ENCODE peak calls at places on chromosome 15, in four cellular contexts. S is A549, P is HepG2, U is K562. D is an unnamed sample.

GRCh38 chr15:68700395-68701123 is 120.1 kb downstream of the ANP32A start:
- DNase-seq in S (no peak), P (no peak), U (no peak), D (peak)

GRCh38 chr15:87672309-87672897 is 584.1 kb downstream of the NTRK3 start:
- DNase-seq in S (peak), P (no peak), U (peak), D (peak)

GRCh38 chr15:92904832-92905640 is 4.9 kb downstream of the CHD2 start:
- DNase-seq in S (peak), P (no peak), U (no peak), D (no peak)

GRCh38 chr15:52368402-52368801 is 72.8 kb upstream of the MYO5C start:
- DNase-seq in S (no peak), P (no peak), U (no peak), D (no peak)

GRCh38 chr15:85773249-85773648 is 21.5 kb downstream of the KLHL25 start:
- DNase-seq in S (no peak), P (no peak), U (no peak), D (no peak)

GRCh38 chr15:44676676-44677075 is 13.2 kb upstream of the SPG11 start:
- DNase-seq in S (no peak), P (no peak), U (no peak), D (no peak)

GRCh38 chr15:41334293-41335120 is 1.8 kb downstream of the NUSAP1 start:
- DNase-seq in S (peak), P (no peak), U (peak), D (no peak)

GRCh38 chr15:98946301-98947255 is 61.0 kb downstream of the PGPEP1L start:
- DNase-seq in S (no peak), P (no peak), U (no peak), D (no peak)

GRCh38 chr15:25178835-25179672 is 224.3 kb downstream of the SNRPN start:
- DNase-seq in S (no peak), P (no peak), U (no peak), D (peak)

GRCh38 chr15:81548350-81549116 is 174.5 kb upstream of the TMC3 start:
- DNase-seq in S (no peak), P (no peak), U (no peak), D (no peak)

GRCh38 chr15:99568548-99569352 is 3.0 kb downstream of the MEF2A start:
- DNase-seq in S (no peak), P (no peak), U (peak), D (no peak)

GRCh38 chr15:101107625-101108457 is 144.0 kb downstream of the CHSY1 start:
- DNase-seq in S (no peak), P (no peak), U (peak), D (no peak)

GRCh38 chr15:72785452-72786243 is 2.1 kb upstream of the ADPGK start:
- DNase-seq in S (no peak), P (no peak), U (no peak), D (no peak)

GRCh38 chr15:63482874-63483323 is 21.5 kb upstream of the USP3 start:
- DNase-seq in S (peak), P (no peak), U (no peak), D (no peak)

GRCh38 chr15:30885814-30886213 is 17.9 kb upstream of the FAN1 start:
- DNase-seq in S (no peak), P (peak), U (peak), D (peak)

GRCh38 chr15:90106522-90107117 is 4.4 kb upstream of the IDH2 start:
- DNase-seq in S (peak), P (no peak), U (peak), D (no peak)

GRCh38 chr15:74417670-74418069 is 16.1 kb downstream of the SEMA7A start:
- DNase-seq in S (no peak), P (no peak), U (no peak), D (no peak)

GRCh38 chr15:80659375-80659774 is 35.7 kb upstream of the ABHD17C start:
- DNase-seq in S (no peak), P (no peak), U (no peak), D (no peak)

GRCh38 chr15:77029166-77030041 is 34.5 kb downstream of the PSTPIP1 start:
- DNase-seq in S (no peak), P (no peak), U (peak), D (peak)

GRCh38 chr15:43748376-43748775 is 2.1 kb downstream of the PDIA3 start:
- DNase-seq in S (no peak), P (no peak), U (peak), D (no peak)

GRCh38 chr15:83030021-83030420 is 18.6 kb upstream of the C15orf40 start:
- DNase-seq in S (no peak), P (no peak), U (no peak), D (no peak)

GRCh38 chr15:40002295-40002694 is 36.7 kb downstream of the SRP14 start:
- DNase-seq in S (peak), P (peak), U (no peak), D (no peak)

GRCh38 chr15:67433495-67434099 is 87.3 kb upstream of the C15orf61 start:
- DNase-seq in S (peak), P (peak), U (peak), D (peak)

GRCh38 chr15:90101130-90101968 is 919 bp downstream of the IDH2 start:
- DNase-seq in S (no peak), P (no peak), U (peak), D (no peak)

GRCh38 chr15:64144565-64145281 is 6.8 kb upstream of the SNX22 start:
- DNase-seq in S (no peak), P (no peak), U (peak), D (no peak)

GRCh38 chr15:65981837-65982696 is 112.8 kb downstream of the RAB11A start:
- DNase-seq in S (no peak), P (peak), U (peak), D (peak)

GRCh38 chr15:20646529-20647142 is 105.0 kb upstream of the GOLGA6L6 start:
- DNase-seq in S (no peak), P (no peak), U (no peak), D (no peak)

GRCh38 chr15:74783072-74783807 is 1.4 kb downstream of the CSK start:
- DNase-seq in S (no peak), P (no peak), U (peak), D (no peak)

GRCh38 chr15:68541743-68542142 is 37.0 kb upstream of the CORO2B start:
- DNase-seq in S (no peak), P (no peak), U (no peak), D (no peak)

GRCh38 chr15:101020945-101021344 is 101.8 kb downstream of the LRRK1 start:
- DNase-seq in S (no peak), P (no peak), U (no peak), D (no peak)

GRCh38 chr15:92618121-92618520 is 37.5 kb downstream of the FAM174B start:
- DNase-seq in S (no peak), P (no peak), U (no peak), D (no peak)

GRCh38 chr15:73394782-73395181 is 26.0 kb upstream of the HCN4 start:
- DNase-seq in S (no peak), P (no peak), U (no peak), D (no peak)

GRCh38 chr15:67924359-67924974 is 84.6 kb upstream of the RNU6-1 start:
- DNase-seq in S (no peak), P (no peak), U (peak), D (no peak)

GRCh38 chr15:51499379-51499976 is 123.1 kb downstream of the DMXL2 start:
- DNase-seq in S (peak), P (peak), U (peak), D (no peak)

GRCh38 chr15:86863226-86863915 is 783.7 kb downstream of the AGBL1 start:
- DNase-seq in S (no peak), P (no peak), U (no peak), D (no peak)

GRCh38 chr15:81279621-81280051 is 44.3 kb downstream of the STARD5 start:
- DNase-seq in S (no peak), P (no peak), U (no peak), D (no peak)

GRCh38 chr15:29457729-29458128 is 188.1 kb upstream of the NSMCE3 start:
- DNase-seq in S (no peak), P (no peak), U (no peak), D (no peak)

GRCh38 chr15:39124925-39125625 is 455.8 kb upstream of the THBS1 start:
- DNase-seq in S (no peak), P (no peak), U (no peak), D (no peak)

GRCh38 chr15:80569656-80570055 is 125.5 kb upstream of the ABHD17C start:
- DNase-seq in S (no peak), P (no peak), U (no peak), D (no peak)

GRCh38 chr15:78087944-78088772 is 4.2 kb upstream of the SH2D7 start:
- DNase-seq in S (no peak), P (no peak), U (no peak), D (no peak)

GRCh38 chr15:95716708-95717107 is 613.8 kb upstream of the NR2F2 start:
- DNase-seq in S (no peak), P (no peak), U (no peak), D (no peak)
- TF ChIP-seq HMGXB4 in S (no peak), P (no peak), U (no peak), D (no peak)

GRCh38 chr15:38072507-38073277 is 138.3 kb downstream of the TMCO5A start:
- DNase-seq in S (peak), P (peak), U (peak), D (peak)
- TF ChIP-seq CTCF in S (peak), P (peak), U (peak), D (no peak)

DNA sequence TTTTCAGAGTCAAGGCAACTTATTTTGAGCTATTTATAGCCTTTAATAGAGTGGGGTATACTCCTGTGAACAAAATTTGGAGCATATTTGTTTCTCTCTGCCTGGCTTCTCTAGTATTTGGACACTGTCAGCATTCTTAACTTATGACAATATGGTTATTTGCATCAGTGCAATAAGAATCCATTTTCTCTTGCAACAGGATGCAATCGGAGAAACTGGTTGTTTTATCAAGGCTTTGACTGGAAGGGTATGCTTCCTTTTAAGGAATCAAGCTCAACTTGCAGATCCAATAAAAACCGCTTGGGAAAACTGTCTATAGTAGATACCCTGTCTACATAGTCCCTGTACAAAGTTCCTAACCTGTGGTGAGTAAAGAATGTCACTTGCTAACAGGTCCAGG is 106.7 kb downstream of the DPH6 start:
- DNase-seq in S (no peak), P (no peak), U (no peak), D (no peak)
- TF ChIP-seq HMGXB4 in S (no peak), P (no peak), U (no peak), D (no peak)

GRCh38 chr15:60591491-60592385 is 112.8 kb upstream of the ICE2 start:
- DNase-seq in S (peak), P (no peak), U (no peak), D (peak)
- TF ChIP-seq CTCF in S (no peak), P (no peak), U (no peak), D (no peak)

DNA sequence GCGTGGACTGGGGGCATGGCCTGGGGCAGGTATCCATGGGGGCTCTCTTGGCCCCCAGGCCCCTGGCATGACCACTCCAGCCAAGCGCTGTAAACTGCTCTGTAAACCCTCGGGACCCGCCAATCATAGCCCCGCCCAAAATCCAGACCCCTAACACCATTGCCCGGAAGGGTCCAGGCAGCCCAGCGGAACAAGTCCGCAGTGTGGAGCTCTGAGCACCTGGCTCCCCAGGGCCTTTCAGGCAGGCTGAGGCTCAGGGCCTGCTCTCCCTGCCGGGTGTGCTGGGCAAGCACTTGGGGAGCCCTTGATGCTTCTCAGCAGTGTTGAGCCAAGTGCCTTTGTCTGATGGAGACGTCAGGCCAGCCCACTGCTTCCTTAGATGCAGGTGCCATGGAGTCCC is 106.2 kb downstream of the TLE3 start:
- DNase-seq in S (no peak), P (no peak), U (no peak), D (no peak)
- TF ChIP-seq HMGXB4 in S (no peak), P (no peak), U (no peak), D (no peak)

GRCh38 chr15:33699691-33700447 is 268.4 kb upstream of the CHRM5 start:
- DNase-seq in S (peak), P (peak), U (peak), D (no peak)
- TF ChIP-seq CTCF in S (no peak), P (peak), U (peak), D (no peak)